ENCODE peak calls at places on chromosomes 16 and 17, in six cellular contexts. P is pancreas; F is fibroblast of villous mesenchyme; X is central memory CD4-positive, alpha-beta T cell; A is stimulated activated CD4-positive, alpha-beta T cell treated with anti-CD3 and anti-CD28 coated beads, Interleukin-1b, Interleukin-23, amount 100 ng/mL, for 4 hours; W is NCI-H187. L is an unnamed sample.

GRCh38 chr16:82773018-82773417 is 146.2 kb downstream of the CDH13 start:
- DNase-seq in P (no peak), F (no peak), X (no peak), A (no peak), W (no peak), L (no peak)

GRCh38 chr16:88103581-88104188 is 152.5 kb downstream of the BANP start:
- DNase-seq in P (no peak), F (no peak), X (no peak), A (no peak), W (no peak), L (no peak)

GRCh38 chr16:62149646-62150045 is 113.4 kb upstream of the CDH8 start:
- DNase-seq in P (no peak), F (no peak), X (no peak), A (no peak), W (no peak), L (no peak)

GRCh38 chr16:72896719-72897118 is 151.2 kb downstream of the ZFHX3 start:
- DNase-seq in P (no peak), F (no peak), X (no peak), A (no peak), W (no peak), L (peak; percentile 6)

GRCh38 chr16:81073560-81074330 is 3.3 kb downstream of the C16orf46 start:
- DNase-seq in P (no peak), F (no peak), X (no peak), A (no peak), W (no peak), L (no peak)

GRCh38 chr17:17702370-17702769 is 21.1 kb downstream of the RAI1 start:
- DNase-seq in P (no peak), F (no peak), X (no peak), A (no peak), W (no peak), L (no peak)

GRCh38 chr17:36534117-36534880 is at the start of gene MYO19:
- DNase-seq in P (peak; percentile 64), F (peak; percentile 44), X (peak; percentile 44), A (peak; percentile 46), W (peak; percentile 62), L (peak; percentile 93)

GRCh38 chr17:16935241-16935663 is 36.7 kb downstream of the TNFRSF13B start:
- DNase-seq in P (no peak), F (no peak), X (no peak), A (no peak), W (no peak), L (no peak)

GRCh38 chr17:29256735-29257466 is 10.2 kb downstream of the CRYBA1 start:
- DNase-seq in P (no peak), F (no peak), X (no peak), A (no peak), W (no peak), L (no peak)

GRCh38 chr16:89155851-89156739 is 15.5 kb upstream of the CDH15 start:
- DNase-seq in P (no peak), F (peak; percentile 20), X (no peak), A (no peak), W (no peak), L (no peak)

GRCh38 chr17:77867308-77867781 is 91.2 kb upstream of the TNRC6C start:
- DNase-seq in P (no peak), F (no peak), X (no peak), A (no peak), W (no peak), L (no peak)

GRCh38 chr17:12536021-12536420 is 129.7 kb upstream of the MYOCD start:
- DNase-seq in P (no peak), F (peak; percentile 26), X (no peak), A (no peak), W (no peak), L (no peak)

GRCh38 chr17:82216301-82217119 is 3.9 kb upstream of the CCDC57 start:
- DNase-seq in P (peak; percentile 84), F (peak; percentile 81), X (peak; percentile 61), A (no peak), W (no peak), L (peak; percentile 80)

GRCh38 chr17:32722733-32723132 is 154.2 kb downstream of the MYO1D start:
- DNase-seq in P (no peak), F (no peak), X (no peak), A (no peak), W (no peak), L (no peak)

GRCh38 chr16:48535369-48535787 is 74.6 kb downstream of the N4BP1 start:
- DNase-seq in P (no peak), F (no peak), X (no peak), A (no peak), W (no peak), L (no peak)

GRCh38 chr17:9021158-9021984 is at the start of gene NTN1:
- DNase-seq in P (peak; percentile 54), F (peak; percentile 7), X (peak; percentile 48), A (peak; percentile 64), W (no peak), L (no peak)

GRCh38 chr17:56640116-56640515 is 46.6 kb downstream of the NOG start:
- DNase-seq in P (no peak), F (no peak), X (no peak), A (no peak), W (no peak), L (no peak)

GRCh38 chr17:48593840-48594411 is 347 bp upstream of the HOXB5 start:
- DNase-seq in P (peak; percentile 52), F (peak; percentile 71), X (peak; percentile 77), A (peak; percentile 80), W (peak; percentile 95), L (peak; percentile 97)

GRCh38 chr17:81466564-81467472 is 45.8 kb downstream of the ACTG1 start:
- DNase-seq in P (peak; percentile 39), F (no peak), X (no peak), A (no peak), W (no peak), L (no peak)

GRCh38 chr17:73657473-73658116 is 13.3 kb upstream of the SDK2 start:
- DNase-seq in P (peak; percentile 25), F (peak; percentile 24), X (no peak), A (no peak), W (peak; percentile 35), L (peak; percentile 73)

GRCh38 chr17:42325026-42325425 is 36.7 kb downstream of the STAT5A start:
- DNase-seq in P (no peak), F (peak; percentile 72), X (no peak), A (no peak), W (no peak), L (no peak)

GRCh38 chr16:50102046-50102756 is 36.4 kb downstream of the HEATR3 start:
- DNase-seq in P (no peak), F (peak; percentile 61), X (no peak), A (no peak), W (no peak), L (no peak)

GRCh38 chr16:54957403-54957802 is 26.7 kb downstream of the IRX5 start:
- DNase-seq in P (peak; percentile 11), F (peak; percentile 7), X (no peak), A (no peak), W (no peak), L (peak; percentile 81)

GRCh38 chr16:27305839-27306442 is 7.8 kb upstream of the IL4R start:
- DNase-seq in P (no peak), F (no peak), X (no peak), A (no peak), W (no peak), L (no peak)

GRCh38 chr17:76213491-76213890 is 26.8 kb downstream of the RNF157 start:
- DNase-seq in P (no peak), F (no peak), X (no peak), A (no peak), W (no peak), L (no peak)

GRCh38 chr17:50269477-50270429 is 4.5 kb upstream of the TMEM92 start:
- DNase-seq in P (peak; percentile 32), F (peak; percentile 86), X (peak; percentile 27), A (peak; percentile 51), W (no peak), L (peak; percentile 79)

GRCh38 chr17:35700157-35700556 is 31.3 kb upstream of the RASL10B start:
- DNase-seq in P (no peak), F (peak; percentile 70), X (no peak), A (no peak), W (no peak), L (no peak)

GRCh38 chr17:40596261-40596919 is 31.1 kb upstream of the CCR7 start:
- DNase-seq in P (no peak), F (peak; percentile 14), X (no peak), A (no peak), W (no peak), L (no peak)

GRCh38 chr17:55348749-55349354 is 72.8 kb downstream of the MMD start:
- DNase-seq in P (peak; percentile 6), F (peak; percentile 58), X (peak; percentile 42), A (peak; percentile 12), W (no peak), L (peak; percentile 31)

GRCh38 chr16:62692685-62693084 is 656.4 kb upstream of the CDH8 start:
- DNase-seq in P (no peak), F (no peak), X (no peak), A (no peak), W (no peak), L (no peak)

GRCh38 chr17:77628035-77628434 is 330.5 kb upstream of the TNRC6C start:
- DNase-seq in P (no peak), F (no peak), X (no peak), A (no peak), W (no peak), L (no peak)

GRCh38 chr17:39668141-39668924 is at the start of gene PNMT:
- DNase-seq in P (peak; percentile 60), F (peak; percentile 59), X (peak; percentile 54), A (peak; percentile 73), W (peak; percentile 9), L (peak; percentile 100)